ENCODE peak calls at places on chromosomes 3 and 15, in six cellular contexts. U, L, P, H, E and Z are unnamed samples.

GRCh38 chr3:185330644-185331043 is 32.3 kb upstream of the MAP3K13 start:
- DNase-seq in U (no peak), L (no peak), P (no peak), H (no peak), E (no peak), Z (peak)

GRCh38 chr3:145854486-145854885 is 306.5 kb downstream of the PLOD2 start:
- DNase-seq in U (no peak), L (no peak), P (no peak), H (no peak), E (no peak), Z (no peak)

GRCh38 chr3:137764563-137765309 is 621 bp downstream of the SOX14 start:
- DNase-seq in U (no peak), L (no peak), P (no peak), H (no peak), E (no peak), Z (no peak)

GRCh38 chr3:149016669-149017541 is 25.6 kb downstream of the GYG1 start:
- DNase-seq in U (no peak), L (no peak), P (no peak), H (no peak), E (peak), Z (no peak)

GRCh38 chr15:78358114-78358513 is 18.0 kb downstream of the CRABP1 start:
- DNase-seq in U (no peak), L (no peak), P (no peak), H (no peak), E (peak), Z (peak)

GRCh38 chr15:57697588-57697987 is 8.9 kb upstream of the POLR2M start:
- DNase-seq in U (no peak), L (no peak), P (no peak), H (no peak), E (peak), Z (no peak)

GRCh38 chr3:134029734-134030381 is at the start of gene SLCO2A1:
- DNase-seq in U (no peak), L (peak), P (no peak), H (no peak), E (peak), Z (no peak)

GRCh38 chr3:71010731-71011455 is 572.6 kb downstream of the FOXP1 start:
- DNase-seq in U (no peak), L (no peak), P (peak), H (peak), E (peak), Z (no peak)

GRCh38 chr3:39166134-39166710 is 12.8 kb upstream of the CSRNP1 start:
- DNase-seq in U (no peak), L (no peak), P (no peak), H (no peak), E (peak), Z (no peak)

GRCh38 chr3:101229681-101230080 is 90.7 kb downstream of the IMPG2 start:
- DNase-seq in U (no peak), L (no peak), P (no peak), H (no peak), E (peak), Z (no peak)